ENCODE peak calls at places on chromosomes 2 and 18, in four cellular contexts. I, Q, P and A are unnamed samples.

GRCh38 chr2:119862127-119862889 is 102.6 kb downstream of the PTPN4 start:
- DNase-seq in I (no peak), P (no peak), Q (no peak), A (no peak)

GRCh38 chr18:75218524-75218923 is 7.9 kb downstream of the TSHZ1 start:
- DNase-seq in P (no peak), Q (no peak), I (no peak), A (peak)

GRCh38 chr2:2647156-2647555 is 316.1 kb upstream of the MYT1L start:
- DNase-seq in I (no peak), Q (no peak), P (no peak), A (peak)

GRCh38 chr2:212941361-212941760 is 210.1 kb downstream of the IKZF2 start:
- DNase-seq in P (no peak), I (no peak), Q (no peak), A (no peak)

GRCh38 chr2:178895171-178895570 is 87.9 kb upstream of the TTN start:
- DNase-seq in I (no peak), P (no peak), Q (no peak), A (no peak)

GRCh38 chr2:234368861-234369261 is 128.0 kb downstream of the ARL4C start:
- DNase-seq in P (no peak), Q (no peak), I (no peak), A (no peak)

GRCh38 chr18:54716586-54716985 is 111.7 kb upstream of the RAB27B start:
- DNase-seq in Q (no peak), I (no peak), P (no peak), A (no peak)

GRCh38 chr18:67710639-67711038 is 194.1 kb upstream of the DSEL start:
- DNase-seq in I (no peak), P (no peak), Q (no peak), A (no peak)

GRCh38 chr2:222179592-222179991 is 119.2 kb downstream of the PAX3 start:
- DNase-seq in Q (no peak), P (no peak), I (no peak), A (peak)